ENCODE peak calls at places on chromosomes 2 and 18, in eight cellular contexts. Q, R, D, Z, E, L, G and O are unnamed samples.

GRCh38 chr18:44564922-44565321 is 115.8 kb upstream of the SETBP1 start:
- DNase-seq in Z (no peak), Q (no peak), G (peak; percentile 8), D (no peak), R (no peak), L (no peak), E (no peak), O (no peak)

GRCh38 chr2:134932864-134933526 is 14.4 kb downstream of the CCNT2 start:
- DNase-seq in Q (peak; percentile 45), E (no peak), L (no peak), G (no peak), Z (no peak), R (no peak), D (no peak), O (no peak)

GRCh38 chr2:241215421-241215820 is 26.9 kb downstream of the ANO7 start:
- DNase-seq in G (no peak), R (no peak), L (no peak), D (no peak), Z (no peak), E (no peak), Q (no peak), O (no peak)

GRCh38 chr2:88638743-88639142 is 11.5 kb upstream of the EIF2AK3 start:
- DNase-seq in L (no peak), E (no peak), Z (no peak), D (no peak), R (no peak), Q (no peak), G (no peak), O (no peak)

GRCh38 chr2:202375611-202376408 is at the start of gene BMPR2:
- DNase-seq in Z (no peak), E (peak; percentile 93), L (peak; percentile 83), Q (peak; percentile 93), D (peak; percentile 56), R (peak; percentile 66), G (peak; percentile 81), O (peak; percentile 82)

GRCh38 chr2:224142397-224143312 is 103.6 kb upstream of the SERPINE2 start:
- DNase-seq in L (no peak), D (no peak), E (no peak), G (peak; percentile 81), Q (peak; percentile 49), R (no peak), Z (no peak), O (no peak)

GRCh38 chr2:176557821-176558220 is 288.6 kb downstream of the MTX2 start:
- DNase-seq in Q (no peak), R (no peak), E (no peak), G (no peak), L (no peak), Z (no peak), D (no peak), O (no peak)

GRCh38 chr2:154623819-154624218 is 74.7 kb upstream of the KCNJ3 start:
- DNase-seq in Z (no peak), G (peak; percentile 0), Q (peak; percentile 56), R (peak; percentile 10), L (peak; percentile 42), D (peak; percentile 56), E (peak; percentile 32), O (no peak)

GRCh38 chr2:67564076-67564475 is 166.9 kb downstream of the ETAA1 start:
- DNase-seq in D (no peak), R (no peak), L (no peak), E (no peak), Q (no peak), G (peak; percentile 77), Z (no peak), O (no peak)

GRCh38 chr2:67564626-67565025 is 167.5 kb downstream of the ETAA1 start:
- DNase-seq in E (no peak), Z (no peak), G (no peak), L (no peak), R (no peak), D (no peak), Q (no peak), O (no peak)

GRCh38 chr2:67560818-67561221 is 163.7 kb downstream of the ETAA1 start:
- DNase-seq in G (peak; percentile 56), Q (peak; percentile 61), D (no peak), L (no peak), Z (no peak), R (no peak), E (peak; percentile 47), O (no peak)

GRCh38 chr2:67559156-67559555 is 162.0 kb downstream of the ETAA1 start:
- DNase-seq in Q (no peak), Z (no peak), E (no peak), D (no peak), G (peak; percentile 32), R (no peak), L (no peak), O (no peak)

GRCh38 chr2:67561411-67561965 is 164.4 kb downstream of the ETAA1 start:
- DNase-seq in Q (peak; percentile 96), G (peak; percentile 81), L (no peak), R (no peak), E (peak; percentile 69), Z (no peak), D (no peak), O (no peak)
- TF ChIP-seq RAD21 in Q (peak; percentile 75), G (peak; percentile 12), L (no peak), R (no peak), E (peak; percentile 55), Z (no peak), D (no peak), O (no peak)

GRCh38 chr2:173150087-173150486 is 74.4 kb downstream of the MAP3K20 start:
- DNase-seq in E (no peak), L (no peak), D (no peak), R (no peak), Q (no peak), Z (no peak), G (peak; percentile 76), O (no peak)

GRCh38 chr2:173153486-173153885 is 77.8 kb downstream of the MAP3K20 start:
- DNase-seq in R (no peak), Z (no peak), Q (no peak), E (no peak), G (peak; percentile 35), L (no peak), D (no peak), O (no peak)

GRCh38 chr2:173149491-173149890 is 73.8 kb downstream of the MAP3K20 start:
- DNase-seq in D (no peak), Z (peak; percentile 35), Q (no peak), G (no peak), R (no peak), L (no peak), E (no peak), O (no peak)

GRCh38 chr2:173150963-173151362 is 75.3 kb downstream of the MAP3K20 start:
- DNase-seq in Z (no peak), R (no peak), Q (no peak), D (no peak), E (no peak), L (no peak), G (peak; percentile 6), O (no peak)

GRCh38 chr2:173151671-173152398 is 76.2 kb downstream of the MAP3K20 start:
- DNase-seq in Q (peak; percentile 38), L (no peak), Z (no peak), E (no peak), D (peak; percentile 46), R (no peak), G (peak; percentile 90), O (no peak)
- TF ChIP-seq RAD21 in Q (no peak), L (no peak), Z (no peak), E (no peak), D (no peak), R (no peak), G (no peak), O (no peak)

GRCh38 chr2:84631047-84631446 is 114.7 kb downstream of the DNAH6 start:
- DNase-seq in G (peak; percentile 53), Z (no peak), R (no peak), Q (peak; percentile 54), E (peak; percentile 36), L (peak; percentile 48), D (peak; percentile 53), O (peak; percentile 14)
- TF ChIP-seq RAD21 in G (peak; percentile 74), Z (peak; percentile 60), R (peak; percentile 91), Q (peak; percentile 85), E (peak; percentile 84), L (peak; percentile 70), D (peak; percentile 89), O (peak; percentile 76)

GRCh38 chr2:29011650-29012060 is 30.6 kb downstream of the TOGARAM2 start:
- DNase-seq in Q (no peak), E (peak; percentile 39), G (no peak), L (no peak), R (no peak), Z (no peak), D (no peak), O (no peak)

GRCh38 chr2:29014331-29014730 is 33.2 kb downstream of the TOGARAM2 start:
- DNase-seq in E (no peak), G (no peak), Q (no peak), Z (no peak), L (no peak), D (no peak), R (no peak), O (no peak)

GRCh38 chr2:29010946-29011649 is 30.0 kb downstream of the TOGARAM2 start:
- DNase-seq in D (no peak), Q (no peak), L (no peak), G (peak; percentile 69), R (no peak), Z (no peak), E (no peak), O (no peak)

GRCh38 chr2:29013046-29013780 is 32.1 kb downstream of the TOGARAM2 start:
- DNase-seq in G (peak; percentile 15), L (no peak), D (no peak), Q (peak; percentile 40), E (no peak), R (no peak), Z (no peak), O (no peak)

DNA sequence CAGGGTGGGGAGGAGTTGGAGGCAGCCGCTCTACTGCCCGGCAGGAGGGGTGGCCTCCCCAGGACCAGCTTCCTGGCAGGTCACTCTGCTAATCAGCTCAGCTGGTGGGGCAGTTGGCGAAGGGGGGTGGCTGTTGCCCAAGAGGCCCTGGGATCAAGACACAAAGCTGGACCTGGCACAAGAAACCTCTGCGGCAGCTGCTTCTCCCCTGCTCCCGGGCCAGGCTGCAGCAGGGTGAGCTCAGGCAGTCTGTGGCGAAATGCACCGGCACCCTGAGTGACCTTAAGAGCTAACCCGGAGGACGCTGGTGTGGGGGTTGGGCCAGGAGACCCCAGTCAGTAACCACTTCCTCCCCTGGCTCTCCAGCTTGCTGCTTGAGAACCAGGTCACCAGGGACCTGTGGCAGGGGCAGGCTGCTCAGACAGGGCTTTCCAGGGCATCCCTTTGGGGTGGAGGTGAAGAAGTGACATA is 31.1 kb downstream of the TOGARAM2 start:
- DNase-seq in D (no peak), Z (no peak), Q (no peak), L (no peak), E (peak; percentile 41), R (no peak), G (no peak), O (no peak)
- TF ChIP-seq RAD21 in D (no peak), Z (no peak), Q (no peak), L (no peak), E (no peak), R (no peak), G (no peak), O (no peak)